ENCODE peak calls at places on chromosomes 4 and X, in nine cellular contexts. S, I, W, Y, P, E, L, M and J are unnamed samples.

GRCh38 chrX:97524340-97524739 is 640.6 kb downstream of the RPA4 start:
- DNase-seq in I (no peak), Y (no peak), P (no peak), M (no peak), L (no peak), E (no peak), W (no peak), S (no peak), J (no peak)

GRCh38 chrX:47080215-47080914 is 2.1 kb downstream of the RGN start:
- DNase-seq in E (no peak), I (no peak), M (no peak), P (no peak), S (no peak), L (no peak), Y (no peak), W (no peak), J (no peak)

GRCh38 chrX:43655151-43655676 is 885 bp upstream of the MAOA start:
- DNase-seq in S (no peak), I (no peak), E (peak; percentile 8), L (peak; percentile 44), M (no peak), W (peak; percentile 54), Y (no peak), P (peak; percentile 49), J (peak; percentile 0)

GRCh38 chr4:180610317-180610716 is 1632.9 kb upstream of the TENM3 start:
- DNase-seq in W (no peak), I (no peak), S (no peak), E (no peak), P (no peak), M (no peak), L (no peak), Y (no peak), J (no peak)

GRCh38 chrX:41889317-41890025 is 33.9 kb downstream of the CASK start:
- DNase-seq in S (no peak), W (no peak), E (no peak), L (peak; percentile 62), M (no peak), I (no peak), Y (no peak), P (no peak), J (no peak)

GRCh38 chrX:109261279-109261678 is 220.6 kb downstream of the GUCY2F start:
- DNase-seq in W (no peak), I (no peak), P (no peak), L (no peak), Y (no peak), S (no peak), E (no peak), M (no peak), J (no peak)

GRCh38 chr4:76611164-76611563 is 176.1 kb downstream of the SHROOM3 start:
- DNase-seq in S (no peak), W (no peak), P (no peak), Y (no peak), I (no peak), L (no peak), M (no peak), E (no peak), J (no peak)

GRCh38 chrX:16828126-16828908 is 41.8 kb downstream of the RBBP7 start:
- DNase-seq in W (peak; percentile 76), M (no peak), Y (no peak), I (peak; percentile 11), L (peak; percentile 91), P (no peak), S (no peak), E (no peak), J (no peak)

GRCh38 chr4:13654158-13654797 is 26.8 kb upstream of the BOD1L1 start:
- DNase-seq in I (peak; percentile 39), P (peak; percentile 85), Y (peak; percentile 65), L (peak; percentile 69), M (peak; percentile 32), S (no peak), E (peak; percentile 64), W (peak; percentile 79), J (peak; percentile 14)

GRCh38 chr4:69156913-69157312 is 57.6 kb downstream of the UGT2B11 start:
- DNase-seq in P (no peak), L (peak; percentile 1), E (no peak), M (no peak), W (no peak), S (no peak), Y (no peak), I (no peak), J (peak; percentile 15)

GRCh38 chrX:130080791-130081367 is 29.4 kb downstream of the ELF4 start:
- DNase-seq in P (no peak), E (no peak), M (no peak), W (no peak), L (no peak), Y (no peak), I (no peak), S (no peak), J (no peak)

GRCh38 chrX:22165732-22166457 is 106.8 kb upstream of the CBLL2 start:
- DNase-seq in L (peak; percentile 44), E (no peak), W (no peak), P (no peak), I (no peak), Y (no peak), M (no peak), S (no peak), J (no peak)

GRCh38 chrX:119238557-119238956 is 2.5 kb downstream of the PGRMC1 start:
- DNase-seq in S (no peak), Y (no peak), E (no peak), L (peak; percentile 40), I (no peak), M (no peak), W (no peak), P (no peak), J (no peak)

GRCh38 chrX:3465017-3465416 is 118.6 kb upstream of the MXRA5 start:
- DNase-seq in I (no peak), E (no peak), P (no peak), L (no peak), Y (no peak), W (no peak), M (no peak), S (no peak), J (no peak)

GRCh38 chr4:67207941-67208441 is 337.3 kb downstream of the CENPC start:
- DNase-seq in S (no peak), L (no peak), Y (no peak), I (no peak), E (no peak), M (no peak), P (no peak), W (no peak), J (no peak)

GRCh38 chr4:85570388-85570787 is 95.4 kb downstream of the ARHGAP24 start:
- DNase-seq in I (no peak), S (no peak), P (no peak), E (no peak), M (no peak), Y (no peak), W (no peak), L (no peak), J (no peak)

GRCh38 chrX:15616531-15616930 is 15.8 kb upstream of the ACE2 start:
- DNase-seq in P (no peak), S (no peak), W (no peak), L (peak; percentile 60), M (no peak), E (no peak), I (no peak), Y (no peak), J (no peak)

GRCh38 chrX:29535212-29536162 is 679.9 kb upstream of the MAGEB2 start:
- DNase-seq in L (peak; percentile 19), W (no peak), I (no peak), M (no peak), S (no peak), P (no peak), Y (no peak), E (no peak), J (no peak)

GRCh38 chr4:46886711-46887110 is 22.3 kb downstream of the COX7B2 start:
- DNase-seq in W (no peak), Y (no peak), E (no peak), S (no peak), I (no peak), P (peak; percentile 4), M (no peak), L (peak; percentile 6), J (peak; percentile 16)

GRCh38 chrX:123814343-123814742 is 45.5 kb upstream of the XIAP start:
- DNase-seq in E (no peak), S (no peak), I (no peak), W (no peak), M (no peak), Y (no peak), P (no peak), L (peak; percentile 13), J (no peak)

GRCh38 chrX:69318651-69319305 is 153.5 kb upstream of the PJA1 start:
- DNase-seq in L (no peak), Y (no peak), I (no peak), S (no peak), M (no peak), P (no peak), W (no peak), E (no peak), J (no peak)

GRCh38 chr4:23934915-23935314 is 45.1 kb upstream of the PPARGC1A start:
- DNase-seq in E (no peak), W (no peak), L (peak; percentile 95), P (no peak), Y (no peak), S (peak; percentile 67), M (peak; percentile 23), I (no peak), J (no peak)